ENCODE peak calls at places on chromosomes 5 and 9, in ten cellular contexts. W is left ventricle myocardium inferior, J is MCF 10A, Y is LoVo, P is OCI-M1, D is GM03348, L is non-pigmented ciliary epithelial cell, V is B cell, T is coronary artery, F is mammary epithelial cell. G is an unnamed sample.

GRCh38 chr9:89883401-89884341 is 278.9 kb downstream of the GADD45G start:
- DNase-seq in F (no peak), L (no peak), Y (no peak), D (no peak), T (no peak), V (no peak), P (no peak), J (no peak), W (no peak), G (no peak)

GRCh38 chr5:3954189-3954588 is 358.6 kb downstream of the IRX1 start:
- DNase-seq in Y (no peak), L (no peak), T (no peak), F (no peak), D (no peak), J (no peak), P (peak; percentile 64), W (no peak), V (no peak), G (no peak)

GRCh38 chr9:18238254-18238653 is 235.7 kb upstream of the ADAMTSL1 start:
- DNase-seq in L (peak; percentile 20), T (no peak), W (no peak), P (no peak), F (peak; percentile 78), V (no peak), Y (no peak), D (peak; percentile 62), J (peak; percentile 93), G (peak; percentile 75)

GRCh38 chr5:147223951-147224791 is 10.7 kb upstream of the STK32A start:
- DNase-seq in P (peak; percentile 32), L (no peak), J (peak; percentile 78), Y (peak; percentile 18), T (no peak), F (peak; percentile 21), W (no peak), V (no peak), D (peak; percentile 79), G (peak; percentile 78)

GRCh38 chr9:84659273-84659672 is 10.3 kb upstream of the NTRK2 start:
- DNase-seq in F (no peak), V (no peak), W (no peak), Y (no peak), J (no peak), T (no peak), D (no peak), P (no peak), L (no peak), G (no peak)

GRCh38 chr5:169850407-169850806 is 129.9 kb downstream of the INSYN2B start:
- DNase-seq in V (no peak), W (no peak), J (no peak), L (no peak), T (no peak), F (no peak), P (peak; percentile 20), Y (no peak), D (no peak), G (no peak)

GRCh38 chr9:129270205-129270604 is 92.1 kb upstream of the IER5L start:
- DNase-seq in F (no peak), V (peak; percentile 58), L (no peak), P (no peak), J (no peak), D (no peak), Y (no peak), W (peak; percentile 3), T (no peak), G (no peak)

GRCh38 chr5:66074891-66075290 is 69.2 kb upstream of the SREK1 start:
- DNase-seq in P (no peak), L (no peak), Y (no peak), W (no peak), F (no peak), J (no peak), V (no peak), T (no peak), D (no peak), G (no peak)

GRCh38 chr5:150516011-150516410 is 8.1 kb downstream of the NDST1 start:
- DNase-seq in J (no peak), W (peak; percentile 56), L (no peak), V (no peak), P (peak; percentile 87), F (no peak), D (peak; percentile 56), T (no peak), Y (no peak), G (peak; percentile 32)

GRCh38 chr5:51618234-51618633 is 235.0 kb downstream of the ISL1 start:
- DNase-seq in J (no peak), F (no peak), T (no peak), W (no peak), Y (no peak), L (no peak), D (no peak), V (no peak), P (no peak), G (no peak)

GRCh38 chr5:111950660-111951059 is 193.7 kb upstream of the NREP start:
- DNase-seq in D (no peak), T (no peak), P (no peak), Y (no peak), L (no peak), W (no peak), F (no peak), V (no peak), J (no peak), G (no peak)

GRCh38 chr9:68731857-68732256 is 26.8 kb downstream of the PIP5K1B start:
- DNase-seq in P (no peak), V (no peak), Y (peak; percentile 71), W (no peak), T (no peak), L (no peak), J (no peak), D (no peak), F (no peak), G (no peak)

GRCh38 chr5:96881511-96882115 is 5.3 kb downstream of the ERAP2 start:
- DNase-seq in W (no peak), P (peak; percentile 26), Y (no peak), T (no peak), L (peak; percentile 80), F (peak; percentile 69), D (peak; percentile 31), J (peak; percentile 13), V (no peak), G (no peak)

GRCh38 chr5:128318691-128319090 is 219.4 kb downstream of the FBN2 start:
- DNase-seq in L (no peak), F (peak; percentile 79), J (peak; percentile 24), T (no peak), P (no peak), V (no peak), Y (no peak), D (no peak), W (no peak), G (no peak)

GRCh38 chr5:27479859-27480258 is 441.5 kb upstream of the CDH9 start:
- DNase-seq in P (no peak), W (no peak), D (no peak), Y (no peak), J (no peak), T (no peak), L (no peak), V (no peak), F (no peak), G (no peak)

GRCh38 chr9:121857941-121858340 is 206.5 kb downstream of the DAB2IP start:
- DNase-seq in Y (no peak), T (peak; percentile 45), D (no peak), L (no peak), J (no peak), P (no peak), F (no peak), W (no peak), V (no peak), G (no peak)

GRCh38 chr5:58200451-58200850 is 259.4 kb downstream of the PLK2 start:
- DNase-seq in J (no peak), L (no peak), Y (no peak), V (no peak), P (no peak), D (no peak), T (no peak), W (no peak), F (no peak), G (no peak)

GRCh38 chr5:177601126-177601525 is 1.2 kb downstream of the B4GALT7 start:
- DNase-seq in D (no peak), W (no peak), P (no peak), V (no peak), Y (no peak), F (no peak), J (no peak), L (no peak), T (peak; percentile 53), G (no peak)

GRCh38 chr9:14096182-14096922 is 217.6 kb downstream of the NFIB start:
- DNase-seq in D (peak; percentile 15), P (no peak), F (peak; percentile 74), T (no peak), W (no peak), Y (no peak), J (peak; percentile 72), L (peak; percentile 86), V (no peak), G (peak; percentile 88)

GRCh38 chr5:25094219-25094618 is 449.4 kb upstream of the CDH10 start:
- DNase-seq in Y (no peak), V (no peak), W (no peak), J (no peak), T (no peak), P (no peak), F (no peak), L (no peak), D (no peak), G (no peak)

GRCh38 chr5:89041249-89041808 is 158.3 kb upstream of the MEF2C start:
- DNase-seq in D (no peak), F (no peak), W (no peak), Y (no peak), T (no peak), L (no peak), V (no peak), J (no peak), P (no peak), G (no peak)

GRCh38 chr9:135060461-135061116 is 26.9 kb upstream of the OLFM1 start:
- DNase-seq in D (no peak), Y (no peak), V (no peak), F (no peak), W (no peak), J (no peak), P (no peak), T (peak; percentile 24), L (no peak), G (no peak)

GRCh38 chr9:35470894-35471293 is 19.0 kb upstream of the RUSC2 start:
- DNase-seq in L (peak; percentile 30), P (no peak), W (no peak), D (peak; percentile 82), T (no peak), V (no peak), Y (no peak), F (peak; percentile 67), J (peak; percentile 91), G (peak; percentile 56)

GRCh38 chr5:156912869-156913268 is 50.2 kb downstream of the TIMD4 start:
- DNase-seq in D (no peak), V (no peak), W (no peak), L (no peak), T (no peak), J (no peak), P (no peak), Y (no peak), F (no peak), G (no peak)

GRCh38 chr5:45521067-45521466 is 175.1 kb downstream of the HCN1 start:
- DNase-seq in T (no peak), L (no peak), V (no peak), J (peak; percentile 74), Y (no peak), D (no peak), P (peak; percentile 81), W (no peak), F (no peak), G (no peak)

GRCh38 chr5:43609752-43610151 is 6.8 kb downstream of the NNT start:
- DNase-seq in Y (no peak), D (no peak), P (peak; percentile 33), L (no peak), V (no peak), W (no peak), T (no peak), J (peak; percentile 14), F (no peak), G (no peak)

GRCh38 chr5:136374638-136375037 is 9.3 kb upstream of the TRPC7 start:
- DNase-seq in P (no peak), L (no peak), V (no peak), Y (no peak), D (no peak), T (no peak), F (no peak), J (no peak), W (no peak), G (no peak)

GRCh38 chr5:133287500-133287899 is 235.7 kb downstream of the HSPA4 start:
- DNase-seq in J (peak; percentile 67), F (no peak), P (peak; percentile 54), L (no peak), T (no peak), V (no peak), W (no peak), Y (peak; percentile 18), D (peak; percentile 57), G (peak; percentile 35)